ENCODE peak calls at places on chromosomes 4 and X, in six cellular contexts. F, E, N, H, W and V are unnamed samples.

GRCh38 chr4:80012291-80012690 is 60.7 kb downstream of the ANTXR2 start:
- DNase-seq in F (no peak), E (no peak), N (no peak), H (no peak), W (no peak), V (no peak)

GRCh38 chrX:144293229-144293628 is 409.4 kb downstream of the UBE2NL start:
- DNase-seq in F (no peak), E (no peak), N (no peak), H (no peak), W (no peak), V (no peak)

GRCh38 chr4:48801739-48802138 is 21.7 kb upstream of the FRYL start:
- DNase-seq in F (no peak), E (no peak), N (no peak), H (no peak), W (no peak), V (no peak)

GRCh38 chr4:721261-722171 is 15.9 kb downstream of the PCGF3 start:
- DNase-seq in F (no peak), E (no peak), N (no peak), H (no peak), W (no peak), V (no peak)

GRCh38 chr4:109947918-109948317 is 35.2 kb downstream of the EGF start:
- DNase-seq in F (no peak), E (no peak), N (no peak), H (no peak), W (no peak), V (no peak)

GRCh38 chrX:136528645-136529315 is 3.2 kb upstream of the VGLL1 start:
- DNase-seq in F (no peak), E (peak), N (no peak), H (no peak), W (peak), V (no peak)

GRCh38 chrX:4925911-4926310 is 1212.5 kb upstream of the PRKX start:
- DNase-seq in F (no peak), E (no peak), N (no peak), H (no peak), W (no peak), V (no peak)

GRCh38 chr4:52015366-52015765 is 4.8 kb downstream of the LRRC66 start:
- DNase-seq in F (no peak), E (no peak), N (no peak), H (peak), W (peak), V (no peak)

GRCh38 chrX:74242484-74243138 is 61.4 kb upstream of the ZCCHC13 start:
- DNase-seq in F (no peak), E (no peak), N (no peak), H (peak), W (no peak), V (no peak)

GRCh38 chr4:108126806-108127205 is 41.9 kb downstream of the LEF1 start:
- DNase-seq in F (no peak), E (no peak), N (no peak), H (no peak), W (no peak), V (no peak)

GRCh38 chr4:145868637-145869409 is 69.8 kb downstream of the ZNF827 start:
- DNase-seq in F (no peak), E (no peak), N (no peak), H (no peak), W (no peak), V (no peak)

GRCh38 chr4:81723044-81723884 is 251.6 kb upstream of the RASGEF1B start:
- DNase-seq in F (no peak), E (no peak), N (no peak), H (no peak), W (no peak), V (no peak)

GRCh38 chr4:84565951-84566350 is 17.0 kb upstream of the CDS1 start:
- DNase-seq in F (no peak), E (peak), N (no peak), H (no peak), W (no peak), V (no peak)

GRCh38 chr4:1296324-1297022 is 6.8 kb downstream of the MAEA start:
- DNase-seq in F (no peak), E (no peak), N (no peak), H (no peak), W (no peak), V (no peak)

GRCh38 chrX:123920065-123920785 is 41.3 kb upstream of the STAG2 start:
- DNase-seq in F (no peak), E (no peak), N (no peak), H (no peak), W (no peak), V (no peak)

GRCh38 chr4:188976644-188977115 is 837.4 kb downstream of the TRIML1 start:
- DNase-seq in F (peak), E (no peak), N (no peak), H (no peak), W (no peak), V (no peak)

GRCh38 chr4:30719363-30720020 is 677 bp upstream of the PCDH7 start:
- DNase-seq in F (peak), E (peak), N (no peak), H (no peak), W (no peak), V (no peak)

GRCh38 chr4:15354790-15355418 is 72.9 kb upstream of the C1QTNF7 start:
- DNase-seq in F (no peak), E (no peak), N (no peak), H (no peak), W (no peak), V (no peak)

GRCh38 chr4:76781698-76782595 is 116.0 kb downstream of the SOWAHB start:
- DNase-seq in F (no peak), E (no peak), N (peak), H (peak), W (peak), V (peak)

GRCh38 chr4:182711211-182711610 is 206.0 kb downstream of the DCTD start:
- DNase-seq in F (no peak), E (no peak), N (no peak), H (no peak), W (no peak), V (no peak)

GRCh38 chr4:172147702-172148101 is 334.5 kb downstream of the GALNTL6 start:
- DNase-seq in F (no peak), E (no peak), N (no peak), H (no peak), W (no peak), V (no peak)

GRCh38 chr4:81021995-81022394 is 8.5 kb upstream of the BMP3 start:
- DNase-seq in F (no peak), E (no peak), N (no peak), H (no peak), W (no peak), V (no peak)

GRCh38 chr4:1208266-1208961 is 36.0 kb upstream of the SPON2 start:
- DNase-seq in F (no peak), E (no peak), N (no peak), H (no peak), W (no peak), V (no peak)

GRCh38 chr4:31741321-31741720 is 1021.2 kb downstream of the PCDH7 start:
- DNase-seq in F (no peak), E (no peak), N (no peak), H (no peak), W (no peak), V (no peak)

GRCh38 chr4:54676062-54676461 is 18.3 kb downstream of the KIT start:
- DNase-seq in F (no peak), E (no peak), N (no peak), H (no peak), W (no peak), V (no peak)

GRCh38 chr4:89438102-89438831 is 130.7 kb upstream of the GPRIN3 start:
- DNase-seq in F (peak), E (peak), N (peak), H (peak), W (peak), V (peak)

GRCh38 chr4:101345596-101346311 is 1.6 kb downstream of the PPP3CA start:
- DNase-seq in F (no peak), E (peak), N (no peak), H (peak), W (peak), V (no peak)

GRCh38 chr4:55447826-55448225 is 52.1 kb downstream of the TMEM165 start:
- DNase-seq in F (no peak), E (no peak), N (no peak), H (no peak), W (no peak), V (no peak)

GRCh38 chr4:27807207-27807606 is 946.6 kb downstream of the STIM2 start:
- DNase-seq in F (no peak), E (no peak), N (no peak), H (no peak), W (no peak), V (no peak)

GRCh38 chr4:125244848-125245450 is 69.8 kb upstream of the FAT4 start:
- DNase-seq in F (no peak), E (no peak), N (no peak), H (no peak), W (no peak), V (no peak)

GRCh38 chr4:38210396-38211114 is 250.4 kb downstream of the PTTG2 start:
- DNase-seq in F (no peak), E (no peak), N (no peak), H (no peak), W (no peak), V (no peak)

GRCh38 chrX:1385251-1385794 is 6.6 kb downstream of the SLC25A6 start:
- DNase-seq in F (no peak), E (peak), N (no peak), H (no peak), W (no peak), V (no peak)

GRCh38 chrX:19855700-19856381 is 31.6 kb downstream of the SH3KBP1 start:
- DNase-seq in F (no peak), E (no peak), N (no peak), H (no peak), W (no peak), V (no peak)
- TF ChIP-seq ZNF274 in F (no peak), E (no peak), N (no peak), H (no peak), W (no peak), V (no peak)

GRCh38 chr4:26731342-26731741 is 129.3 kb upstream of the STIM2 start:
- DNase-seq in F (no peak), E (no peak), N (no peak), H (no peak), W (no peak), V (peak)

GRCh38 chr4:26729547-26729946 is 131.1 kb upstream of the STIM2 start:
- DNase-seq in F (no peak), E (no peak), N (no peak), H (no peak), W (no peak), V (no peak)

GRCh38 chr4:26726655-26727387 is 133.8 kb upstream of the STIM2 start:
- DNase-seq in F (no peak), E (no peak), N (peak), H (no peak), W (no peak), V (no peak)

GRCh38 chr4:26727849-26728248 is 132.8 kb upstream of the STIM2 start:
- DNase-seq in F (no peak), E (no peak), N (no peak), H (no peak), W (no peak), V (no peak)

GRCh38 chr4:26729027-26729426 is 131.6 kb upstream of the STIM2 start:
- DNase-seq in F (no peak), E (no peak), N (no peak), H (peak), W (no peak), V (no peak)
- H3K4me3 ChIP-seq in F (no peak), E (no peak), N (no peak), H (no peak), W (no peak), V (no peak)

GRCh38 chrX:107752714-107753113 is 22.9 kb downstream of the TSC22D3 start:
- DNase-seq in F (no peak), E (no peak), N (no peak), H (no peak), W (no peak), V (no peak)
- TF ChIP-seq ZNF274 in F (no peak), E (no peak), N (no peak), H (no peak), W (no peak), V (no peak)

GRCh38 chrX:110944793-110945466 is 149.3 kb upstream of the CHRDL1 start:
- DNase-seq in F (peak), E (peak), N (no peak), H (no peak), W (no peak), V (no peak)
- H3K4me3 ChIP-seq in F (peak), E (peak), N (no peak), H (no peak), W (no peak), V (no peak)

GRCh38 chr4:85762204-85762884 is 287.4 kb downstream of the ARHGAP24 start:
- DNase-seq in F (no peak), E (no peak), N (no peak), H (no peak), W (no peak), V (no peak)
- TF ChIP-seq ZNF274 in F (no peak), E (no peak), N (no peak), H (no peak), W (no peak), V (no peak)

DNA sequence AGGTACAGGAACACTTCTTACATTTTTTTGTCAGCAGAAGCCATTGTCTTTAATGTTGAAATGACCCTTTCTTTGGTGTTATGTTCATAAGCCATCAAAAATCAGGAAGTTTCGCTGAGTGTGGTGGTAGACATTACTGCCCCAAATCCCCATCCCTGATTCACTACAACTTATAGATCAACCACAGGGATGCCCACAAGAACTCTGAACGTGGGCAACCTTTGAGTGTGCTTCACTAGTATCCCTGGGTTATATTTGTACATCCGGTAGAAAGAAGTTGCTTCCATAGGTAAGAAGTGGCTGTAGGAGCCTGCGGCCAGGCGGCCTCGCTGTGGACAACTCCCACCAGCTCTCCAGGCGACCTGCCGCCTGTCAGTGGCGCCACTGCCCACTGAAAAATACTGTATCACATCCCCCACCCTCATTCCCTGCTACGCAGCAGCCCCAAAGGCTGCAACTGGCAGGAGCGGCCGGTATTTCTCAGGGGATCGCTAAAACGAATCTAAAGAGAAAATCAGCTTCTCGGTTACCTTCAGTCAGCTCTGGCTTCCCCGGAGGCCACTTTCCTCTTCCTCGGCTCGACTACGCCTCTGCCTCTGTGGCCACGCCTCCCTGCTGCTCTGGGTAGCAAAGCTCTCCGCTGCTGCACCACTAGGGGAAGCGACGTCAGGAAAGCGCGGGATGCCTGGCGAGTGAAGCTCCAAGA is 13.9 kb upstream of the ETDC start:
- DNase-seq in F (no peak), E (peak), N (no peak), H (no peak), W (no peak), V (peak)
- H3K4me3 ChIP-seq in F (no peak), E (peak), N (no peak), H (no peak), W (no peak), V (peak)

GRCh38 chr4:22174640-22175039 is 226.1 kb upstream of the KCNIP4 start:
- DNase-seq in F (no peak), E (no peak), N (no peak), H (no peak), W (no peak), V (no peak)

DNA sequence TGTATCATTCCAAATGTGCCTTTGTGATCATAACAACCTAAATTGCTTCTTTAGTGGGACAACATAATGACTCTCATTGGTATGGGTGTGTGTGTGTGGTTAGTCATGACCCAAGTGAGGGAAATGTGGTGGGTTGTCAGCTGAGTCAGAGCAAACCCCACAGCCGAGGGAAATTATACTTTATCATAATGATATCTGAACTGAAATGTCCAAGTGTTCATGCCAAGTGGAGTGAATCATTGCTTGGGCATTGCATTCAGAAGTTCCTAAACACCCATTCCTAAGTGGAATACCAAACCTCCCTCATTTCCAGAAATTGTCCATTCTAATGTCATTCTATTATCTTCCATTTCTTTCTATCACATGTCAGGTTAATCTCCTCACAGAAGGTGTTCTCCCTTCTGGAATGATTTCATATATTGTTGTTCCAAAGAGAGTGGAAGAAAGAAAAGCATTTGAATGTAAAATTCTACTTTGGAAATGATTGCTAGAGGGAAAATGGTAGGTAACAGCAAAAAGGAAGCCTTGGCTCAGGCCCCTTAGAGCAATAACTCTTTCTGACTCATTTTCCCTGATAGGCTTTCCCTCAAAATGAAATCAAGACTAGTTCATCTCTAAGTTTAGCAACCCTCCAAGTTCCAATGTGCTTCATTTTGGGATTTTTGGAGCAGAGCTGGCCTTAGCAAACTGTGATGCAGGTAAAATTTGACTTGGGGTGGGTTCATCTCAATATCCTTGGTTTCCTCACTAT is 230.7 kb upstream of the KCNIP4 start:
- DNase-seq in F (no peak), E (no peak), N (no peak), H (no peak), W (no peak), V (no peak)
- TF ChIP-seq ZNF274 in F (no peak), E (no peak), N (no peak), H (no peak), W (no peak), V (no peak)

GRCh38 chrX:72081605-72082320 is 50.0 kb downstream of the RTL5 start:
- DNase-seq in F (no peak), E (no peak), N (no peak), H (no peak), W (no peak), V (no peak)
- H3K4me3 ChIP-seq in F (no peak), E (no peak), N (no peak), H (no peak), W (no peak), V (no peak)